ENCODE peak calls at places on chromosomes 3 and 15, in five cellular contexts. W is ELR; Y is foreskin fibroblast; D is prostate gland; O is stimulated activated CD4-positive, alpha-beta T cell treated with anti-CD3 and anti-CD28 coated beads, Interleukin-1b, Interleukin-23, amount 100 ng/mL, for 1 hour. M is an unnamed sample.

GRCh38 chr3:194573680-194574437 is 59.4 kb downstream of the TMEM44 start:
- DNase-seq in Y (peak; percentile 43), W (peak; percentile 70), O (no peak), D (no peak), M (no peak)

GRCh38 chr15:68704496-68705021 is 116.1 kb downstream of the ANP32A start:
- DNase-seq in W (no peak), Y (no peak), O (no peak), D (peak; percentile 61), M (peak; percentile 12)

GRCh38 chr15:72685925-72686794 is at the start of the genes BBS4 and HIGD2B:
- DNase-seq in W (peak; percentile 90), O (peak; percentile 54), Y (peak; percentile 81), D (peak; percentile 86), M (peak; percentile 93)

GRCh38 chr3:13541691-13542090 is 7.2 kb upstream of the FBLN2 start:
- DNase-seq in W (no peak), Y (no peak), D (no peak), O (no peak), M (no peak)

GRCh38 chr3:146577662-146578061 is 27.5 kb downstream of the PLSCR5 start:
- DNase-seq in W (peak; percentile 68), D (peak; percentile 19), Y (peak; percentile 42), O (no peak), M (peak; percentile 45)

GRCh38 chr15:66763186-66764066 is 61.4 kb downstream of the SMAD6 start:
- DNase-seq in D (peak; percentile 88), W (no peak), O (no peak), Y (no peak), M (peak; percentile 94)

GRCh38 chr15:82986442-82986780 is 401 bp downstream of the RAMAC start:
- DNase-seq in D (no peak), W (no peak), O (no peak), Y (no peak), M (no peak)

GRCh38 chr3:194960446-194961032 is 274.9 kb downstream of the FAM43A start:
- DNase-seq in Y (no peak), D (no peak), O (no peak), W (no peak), M (no peak)

GRCh38 chr3:5140230-5140621 is 18.1 kb downstream of the ARL8B start:
- DNase-seq in D (no peak), W (no peak), O (no peak), Y (no peak), M (no peak)

GRCh38 chr3:1969269-1969668 is 129.4 kb upstream of the CNTN4 start:
- DNase-seq in D (no peak), W (no peak), O (no peak), Y (no peak), M (no peak)

M was measured in body of pancreas.